ENCODE peak calls at places on chromosomes 3 and 15, in five cellular contexts. I is Peyer's patch, M is K562, O is uterus, D is heart left ventricle. F is an unnamed sample.

GRCh38 chr15:57340673-57341259 is 35.5 kb upstream of the CGNL1 start:
- DNase-seq in I (peak; percentile 67), M (peak; percentile 77), O (peak; percentile 43), D (no peak), F (no peak)

GRCh38 chr3:61877359-61877770 is 316.0 kb downstream of the PTPRG start:
- DNase-seq in I (no peak), M (no peak), O (no peak), D (no peak), F (peak; percentile 55)

GRCh38 chr3:118833075-118833474 is 201.6 kb downstream of the IGSF11 start:
- DNase-seq in I (no peak), M (no peak), O (no peak), D (no peak), F (no peak)

GRCh38 chr3:142459929-142460328 is 12.1 kb upstream of the XRN1 start:
- DNase-seq in I (no peak), M (no peak), O (no peak), D (no peak), F (no peak)

GRCh38 chr15:99059010-99059981 is 45.6 kb upstream of the SYNM start:
- DNase-seq in I (peak; percentile 71), M (peak; percentile 76), O (peak; percentile 93), D (peak; percentile 86), F (peak; percentile 57)

GRCh38 chr3:156750191-156750873 is 75.8 kb upstream of the LEKR1 start:
- DNase-seq in I (no peak), M (no peak), O (no peak), D (no peak), F (no peak)

GRCh38 chr15:60760646-60761504 is 281.9 kb upstream of the ICE2 start:
- DNase-seq in I (no peak), M (no peak), O (no peak), D (no peak), F (no peak)

GRCh38 chr15:20295238-20295811 is 246.3 kb downstream of the GOLGA6L6 start:
- DNase-seq in I (peak; percentile 45), M (no peak), O (no peak), D (no peak), F (peak; percentile 58)

GRCh38 chr3:138440596-138440995 is 6.2 kb downstream of the ESYT3 start:
- DNase-seq in I (no peak), M (no peak), O (no peak), D (no peak), F (no peak)

GRCh38 chr15:57821826-57822225 is 115.3 kb downstream of the POLR2M start:
- DNase-seq in I (no peak), M (no peak), O (no peak), D (no peak), F (no peak)

GRCh38 chr3:39460677-39461076 is 6.8 kb upstream of the MOBP start:
- DNase-seq in I (no peak), M (no peak), O (no peak), D (no peak), F (no peak)

GRCh38 chr3:70824078-70824477 is 511.6 kb upstream of the MDFIC2 start:
- DNase-seq in I (no peak), M (no peak), O (no peak), D (no peak), F (no peak)

GRCh38 chr3:178823556-178824229 is 247.9 kb downstream of the ZMAT3 start:
- DNase-seq in I (no peak), M (no peak), O (peak; percentile 18), D (no peak), F (no peak)

GRCh38 chr3:196117809-196118208 is 35.9 kb upstream of the TFRC start:
- DNase-seq in I (no peak), M (no peak), O (no peak), D (no peak), F (no peak)

GRCh38 chr3:29764059-29764458 is 483.2 kb downstream of the RBMS3 start:
- DNase-seq in I (no peak), M (no peak), O (no peak), D (no peak), F (no peak)

GRCh38 chr15:60761505-60761845 is 282.5 kb upstream of the ICE2 start:
- DNase-seq in I (no peak), M (no peak), O (no peak), D (no peak), F (no peak)

GRCh38 chr15:57640935-57641682 is 49.4 kb downstream of the MYZAP start:
- DNase-seq in I (no peak), M (peak; percentile 22), O (no peak), D (no peak), F (no peak)

GRCh38 chr3:8764528-8764927 is 4.9 kb downstream of the OXTR start:
- DNase-seq in I (no peak), M (no peak), O (no peak), D (no peak), F (no peak)

GRCh38 chr3:182369861-182370260 is 423.4 kb upstream of the ATP11B start:
- DNase-seq in I (no peak), M (no peak), O (no peak), D (no peak), F (no peak)

GRCh38 chr3:182366746-182367145 is 426.6 kb upstream of the ATP11B start:
- DNase-seq in I (no peak), M (no peak), O (no peak), D (no peak), F (no peak)

GRCh38 chr3:182364723-182365650 is 428.3 kb upstream of the ATP11B start:
- DNase-seq in I (peak; percentile 49), M (peak; percentile 62), O (no peak), D (no peak), F (no peak)

GRCh38 chr3:182364323-182364722 is 429.0 kb upstream of the ATP11B start:
- DNase-seq in I (no peak), M (no peak), O (no peak), D (no peak), F (no peak)
- H3K27ac ChIP-seq in I (no peak overlapping the region), M (peak overlapping the region; percentile 99), O (no peak overlapping the region), D (no peak overlapping the region), F (no peak overlapping the region)

GRCh38 chr3:198080521-198081384 is 120.7 kb downstream of the LMLN start:
- DNase-seq in I (peak; percentile 85), M (peak; percentile 74), O (peak; percentile 33), D (peak; percentile 89), F (peak; percentile 85)
- TF ChIP-seq POLR2A in I (no peak), M (peak; percentile 92), O (no peak), D (peak; percentile 5), F (peak; percentile 30)

GRCh38 chr15:45143056-45143455 is 13.3 kb downstream of the DUOX1 start:
- DNase-seq in I (no peak), M (no peak), O (no peak), D (no peak), F (no peak)

GRCh38 chr15:45141386-45141785 is 11.6 kb downstream of the DUOX1 start:
- DNase-seq in I (no peak), M (no peak), O (no peak), D (no peak), F (no peak)

GRCh38 chr15:45144775-45145174 is 15.0 kb downstream of the DUOX1 start:
- DNase-seq in I (no peak), M (no peak), O (no peak), D (no peak), F (no peak)

GRCh38 chr15:45146405-45146804 is 16.6 kb downstream of the DUOX1 start:
- DNase-seq in I (no peak), M (no peak), O (no peak), D (no peak), F (no peak)

GRCh38 chr15:45143946-45144345 is 14.2 kb downstream of the DUOX1 start:
- DNase-seq in I (no peak), M (no peak), O (no peak), D (no peak), F (no peak)
- H3K27ac ChIP-seq in I (no peak overlapping the region), M (no peak overlapping the region), O (no peak overlapping the region), D (no peak overlapping the region), F (no peak overlapping the region)

GRCh38 chr3:51503007-51503406 is 3.2 kb upstream of the DCAF1 start:
- DNase-seq in I (no peak), M (no peak), O (no peak), D (peak; percentile 8), F (no peak)

GRCh38 chr3:51501833-51502561 is 2.2 kb upstream of the DCAF1 start:
- DNase-seq in I (peak; percentile 92), M (peak; percentile 57), O (peak; percentile 84), D (peak; percentile 84), F (peak; percentile 77)

GRCh38 chr3:51502562-51502910 is 2.7 kb upstream of the DCAF1 start:
- DNase-seq in I (no peak), M (no peak), O (no peak), D (no peak), F (no peak)

GRCh38 chr3:51500632-51501131 is 867 bp upstream of the DCAF1 start:
- DNase-seq in I (peak; percentile 53), M (no peak), O (peak; percentile 28), D (peak; percentile 56), F (peak; percentile 27)

GRCh38 chr3:51498871-51499790 is 684 bp downstream of the DCAF1 start:
- DNase-seq in I (peak; percentile 97), M (peak; percentile 81), O (peak; percentile 96), D (peak; percentile 95), F (peak; percentile 97)
- TF ChIP-seq POLR2A in I (peak; percentile 71), M (peak; percentile 73), O (no peak), D (peak; percentile 20), F (peak; percentile 63)

DNA sequence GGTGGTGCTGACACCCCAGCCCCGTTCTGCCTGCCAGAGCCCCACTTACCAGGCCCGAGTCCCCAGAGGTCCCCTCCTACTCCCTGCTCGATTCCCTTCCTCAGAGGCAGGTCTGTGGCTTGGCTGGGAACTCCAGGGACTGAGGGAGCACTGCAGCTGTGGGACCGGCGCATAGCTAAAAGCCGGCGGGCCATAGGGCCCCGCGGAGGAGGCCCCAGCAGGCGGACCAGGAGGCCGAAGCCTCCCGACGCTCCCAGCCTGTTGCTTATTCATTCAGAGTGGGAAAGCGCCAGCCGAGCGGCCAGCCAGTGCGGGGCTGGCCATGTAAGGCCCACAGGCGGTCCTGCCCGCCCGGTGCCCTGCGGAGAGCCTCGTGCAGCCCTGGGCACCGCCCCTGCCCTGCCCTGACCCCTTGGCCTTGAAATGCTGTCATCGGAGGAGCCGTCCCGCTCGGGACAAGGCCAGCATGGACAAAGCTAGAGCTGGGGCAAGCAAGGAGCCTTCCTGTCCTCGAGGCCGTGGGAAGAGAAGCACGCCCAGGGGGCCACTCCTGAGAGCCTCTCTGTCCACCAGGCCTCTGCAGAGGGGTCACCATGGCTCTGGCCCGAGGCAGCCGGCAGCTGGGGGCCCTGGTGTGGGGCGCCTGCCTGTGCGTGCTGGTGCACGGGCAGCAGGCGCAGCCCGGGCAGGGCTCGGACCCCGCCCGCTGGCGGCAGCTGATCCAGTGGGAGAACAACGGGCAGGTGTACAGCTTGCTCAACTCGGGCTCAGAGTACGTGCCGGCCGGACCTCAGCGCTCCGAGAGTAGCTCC is at the start of gene LOXL1:
- DNase-seq in I (peak; percentile 67), M (peak; percentile 42), O (peak; percentile 77), D (peak; percentile 88), F (no peak)
- H3K27ac ChIP-seq in I (peak within 1 kb of the TSS; percentile 57), M (no peak within 1 kb of the TSS), O (peak within 1 kb of the TSS; percentile 92), D (peak within 1 kb of the TSS; percentile 95), F (no peak within 1 kb of the TSS)

DNA sequence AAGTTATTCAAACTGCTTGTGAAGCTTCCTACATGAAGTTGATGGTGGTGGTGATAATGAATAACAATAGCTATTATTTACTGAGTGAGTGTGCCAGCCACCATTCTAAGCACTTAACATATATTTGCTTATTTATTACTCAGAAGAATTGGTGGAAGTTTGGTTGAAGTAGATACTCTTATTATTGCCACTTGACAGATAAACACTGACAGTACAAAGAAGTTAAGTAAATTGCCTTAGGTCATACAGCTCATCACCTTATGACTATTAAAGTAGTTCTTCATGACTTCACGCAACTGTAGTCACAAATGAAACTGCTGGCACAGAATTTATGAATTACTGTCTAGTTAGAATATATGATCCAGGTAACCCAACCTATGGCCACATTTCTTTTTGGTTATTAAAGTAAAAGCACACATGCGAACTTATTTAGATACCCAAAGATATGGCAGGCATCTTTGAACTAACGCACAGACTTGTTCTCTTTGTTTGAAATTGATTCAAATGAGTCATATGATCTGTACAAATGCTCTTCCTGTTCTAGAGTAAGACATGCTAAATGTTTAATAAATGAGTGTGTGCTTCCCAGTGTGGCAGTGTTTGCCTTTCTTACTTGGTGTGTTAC is 99.8 kb upstream of the NR2F2 start:
- DNase-seq in I (no peak), M (no peak), O (no peak), D (no peak), F (no peak)
- TF ChIP-seq POLR2A in I (no peak), M (no peak), O (no peak), D (no peak), F (no peak)